ENCODE peak calls at places on chromosomes 5 and 9, in ten cellular contexts. G is stomach, B is left ventricle myocardium inferior, T is A549, K is endothelial cell of umbilical vein, J is tibial nerve, O is cardiac muscle cell, E is mammary epithelial cell, H is MM.1S, L is PC-9. N is an unnamed sample.

GRCh38 chr5:67361932-67362729 is 165.5 kb upstream of the CD180 start:
- DNase-seq in G (no peak), B (no peak), T (no peak), K (peak), J (no peak), O (no peak), E (peak), H (no peak), L (no peak), N (peak)

GRCh38 chr9:16619341-16619740 is 251.1 kb downstream of the BNC2 start:
- DNase-seq in G (no peak), B (no peak), T (no peak), K (peak), J (no peak), O (no peak), E (no peak), H (no peak), L (no peak), N (no peak)

GRCh38 chr5:139633295-139634027 is 14.7 kb upstream of the CXXC5 start:
- DNase-seq in G (peak), B (no peak), T (peak), K (peak), J (no peak), O (peak), E (peak), H (peak), L (peak), N (no peak)

GRCh38 chr5:154196955-154197652 is 6.6 kb downstream of the GALNT10 start:
- DNase-seq in G (no peak), B (no peak), T (peak), K (peak), J (no peak), O (peak), E (no peak), H (peak), L (no peak), N (peak)

GRCh38 chr5:76682395-76682794 is 33.5 kb upstream of the F2R start:
- DNase-seq in G (no peak), B (no peak), T (no peak), K (no peak), J (no peak), O (no peak), E (no peak), H (no peak), L (no peak), N (no peak)

GRCh38 chr9:34384368-34385165 is 7.9 kb upstream of the MYORG start:
- DNase-seq in G (no peak), B (no peak), T (no peak), K (no peak), J (no peak), O (no peak), E (no peak), H (no peak), L (no peak), N (no peak)

GRCh38 chr5:67248703-67249589 is 52.3 kb upstream of the CD180 start:
- DNase-seq in G (no peak), B (no peak), T (no peak), K (peak), J (no peak), O (no peak), E (peak), H (no peak), L (no peak), N (no peak)

GRCh38 chr5:132485641-132486317 is 4.8 kb downstream of the IRF1 start:
- DNase-seq in G (peak), B (no peak), T (no peak), K (no peak), J (no peak), O (no peak), E (no peak), H (no peak), L (no peak), N (no peak)

GRCh38 chr5:72453260-72453775 is 53.9 kb downstream of the ZNF366 start:
- DNase-seq in G (no peak), B (no peak), T (no peak), K (no peak), J (no peak), O (no peak), E (no peak), H (no peak), L (no peak), N (no peak)

GRCh38 chr5:134003957-134004625 is 684 bp downstream of the VDAC1 start:
- DNase-seq in G (peak), B (peak), T (peak), K (peak), J (no peak), O (peak), E (peak), H (peak), L (no peak), N (peak)

GRCh38 chr5:135341021-135341666 is 57.9 kb downstream of the MACROH2A1 start:
- DNase-seq in G (no peak), B (no peak), T (no peak), K (no peak), J (no peak), O (no peak), E (no peak), H (no peak), L (no peak), N (no peak)

GRCh38 chr5:179716286-179716685 is 16.3 kb upstream of the MAML1 start:
- DNase-seq in G (no peak), B (no peak), T (no peak), K (no peak), J (no peak), O (no peak), E (no peak), H (no peak), L (no peak), N (peak)

GRCh38 chr9:114334490-114334889 is 4.8 kb downstream of the ORM2 start:
- DNase-seq in G (no peak), B (no peak), T (no peak), K (no peak), J (no peak), O (no peak), E (no peak), H (no peak), L (no peak), N (no peak)

GRCh38 chr5:168328804-168329203 is 37.4 kb downstream of the WWC1 start:
- DNase-seq in G (peak), B (no peak), T (peak), K (no peak), J (no peak), O (peak), E (no peak), H (peak), L (no peak), N (no peak)

GRCh38 chr9:18365651-18366050 is 108.3 kb upstream of the ADAMTSL1 start:
- DNase-seq in G (no peak), B (no peak), T (no peak), K (no peak), J (no peak), O (no peak), E (no peak), H (no peak), L (no peak), N (no peak)

GRCh38 chr9:87529666-87530065 is 32.0 kb downstream of the DAPK1 start:
- DNase-seq in G (no peak), B (no peak), T (no peak), K (no peak), J (no peak), O (no peak), E (no peak), H (no peak), L (peak), N (no peak)

GRCh38 chr5:458547-459353 is 15.8 kb downstream of the EXOC3 start:
- DNase-seq in G (no peak), B (peak), T (no peak), K (peak), J (no peak), O (no peak), E (peak), H (no peak), L (peak), N (no peak)

GRCh38 chr9:35426627-35427026 is 63.3 kb upstream of the RUSC2 start:
- DNase-seq in G (no peak), B (no peak), T (no peak), K (peak), J (no peak), O (no peak), E (peak), H (no peak), L (no peak), N (no peak)

GRCh38 chr9:92468206-92468605 is 14.1 kb downstream of the ASPN start:
- DNase-seq in G (no peak), B (no peak), T (no peak), K (no peak), J (no peak), O (no peak), E (peak), H (no peak), L (no peak), N (no peak)

GRCh38 chr9:88710449-88710848 is 175.5 kb downstream of the NXNL2 start:
- DNase-seq in G (no peak), B (no peak), T (no peak), K (no peak), J (no peak), O (no peak), E (no peak), H (no peak), L (no peak), N (no peak)

GRCh38 chr5:41526699-41527098 is 16.3 kb upstream of the PLCXD3 start:
- DNase-seq in G (no peak), B (no peak), T (no peak), K (no peak), J (no peak), O (no peak), E (no peak), H (no peak), L (no peak), N (no peak)

GRCh38 chr9:94623253-94623652 is 16.1 kb downstream of the FBP1 start:
- DNase-seq in G (peak), B (no peak), T (peak), K (no peak), J (no peak), O (peak), E (no peak), H (peak), L (no peak), N (no peak)

GRCh38 chr9:34233691-34234090 is 54.8 kb downstream of the UBAP1 start:
- DNase-seq in G (no peak), B (no peak), T (no peak), K (no peak), J (no peak), O (no peak), E (no peak), H (no peak), L (no peak), N (no peak)

GRCh38 chr9:68747043-68747533 is 42.0 kb downstream of the PIP5K1B start:
- DNase-seq in G (no peak), B (no peak), T (no peak), K (no peak), J (no peak), O (peak), E (peak), H (no peak), L (no peak), N (no peak)

GRCh38 chr5:5551499-5551898 is 129.0 kb downstream of the ICE1 start:
- DNase-seq in G (no peak), B (no peak), T (no peak), K (no peak), J (no peak), O (no peak), E (no peak), H (no peak), L (no peak), N (no peak)

GRCh38 chr9:77521091-77521490 is 127.0 kb downstream of the GNA14 start:
- DNase-seq in G (no peak), B (peak), T (no peak), K (no peak), J (no peak), O (no peak), E (no peak), H (no peak), L (no peak), N (no peak)

GRCh38 chr9:37290881-37291485 is 131.5 kb upstream of the GRHPR start:
- DNase-seq in G (no peak), B (no peak), T (peak), K (peak), J (no peak), O (no peak), E (peak), H (no peak), L (no peak), N (peak)

GRCh38 chr5:142327111-142327842 is 2.5 kb upstream of the SPRY4 start:
- DNase-seq in G (no peak), B (no peak), T (no peak), K (no peak), J (no peak), O (no peak), E (peak), H (no peak), L (no peak), N (peak)

GRCh38 chr5:98769256-98770157 is 4.0 kb upstream of the RGMB start:
- DNase-seq in G (peak), B (peak), T (peak), K (peak), J (no peak), O (peak), E (no peak), H (no peak), L (peak), N (peak)

GRCh38 chr9:93713716-93714115 is 137.3 kb downstream of the PHF2 start:
- DNase-seq in G (no peak), B (no peak), T (no peak), K (no peak), J (no peak), O (no peak), E (peak), H (no peak), L (no peak), N (no peak)

GRCh38 chr9:33167949-33168535 is 906 bp upstream of the B4GALT1 start:
- DNase-seq in G (no peak), B (no peak), T (no peak), K (no peak), J (no peak), O (peak), E (no peak), H (peak), L (no peak), N (no peak)

GRCh38 chr5:142561486-142562097 is 124.3 kb downstream of the FGF1 start:
- DNase-seq in G (no peak), B (no peak), T (no peak), K (no peak), J (no peak), O (no peak), E (no peak), H (no peak), L (no peak), N (no peak)

GRCh38 chr9:114198249-114199040 is 43.1 kb downstream of the COL27A1 start:
- DNase-seq in G (no peak), B (no peak), T (no peak), K (no peak), J (no peak), O (no peak), E (no peak), H (no peak), L (no peak), N (no peak)

GRCh38 chr9:98657897-98658296 is 50.8 kb downstream of the GABBR2 start:
- DNase-seq in G (no peak), B (no peak), T (no peak), K (no peak), J (no peak), O (no peak), E (peak), H (no peak), L (no peak), N (no peak)

GRCh38 chr9:112863214-112863613 is 27.5 kb downstream of the SLC46A2 start:
- DNase-seq in G (no peak), B (peak), T (no peak), K (no peak), J (no peak), O (no peak), E (no peak), H (no peak), L (no peak), N (no peak)

GRCh38 chr9:41229408-41230401 is 40.6 kb upstream of the ZNG1F start:
- DNase-seq in G (no peak), B (no peak), T (peak), K (peak), J (no peak), O (no peak), E (peak), H (no peak), L (no peak), N (no peak)

GRCh38 chr5:134450374-134450773 is 38.7 kb upstream of the CDKN2AIPNL start:
- DNase-seq in G (no peak), B (no peak), T (no peak), K (no peak), J (no peak), O (no peak), E (no peak), H (no peak), L (no peak), N (no peak)

GRCh38 chr5:136963521-136963920 is 535.6 kb downstream of the SPOCK1 start:
- DNase-seq in G (no peak), B (no peak), T (no peak), K (no peak), J (no peak), O (no peak), E (peak), H (no peak), L (no peak), N (no peak)

GRCh38 chr9:127033784-127034183 is 88.7 kb downstream of the ANGPTL2 start:
- DNase-seq in G (no peak), B (no peak), T (no peak), K (no peak), J (no peak), O (no peak), E (no peak), H (no peak), L (no peak), N (peak)

GRCh38 chr9:127036437-127036836 is 86.0 kb downstream of the ANGPTL2 start:
- DNase-seq in G (no peak), B (no peak), T (no peak), K (no peak), J (no peak), O (no peak), E (no peak), H (no peak), L (no peak), N (no peak)

GRCh38 chr9:127035948-127036347 is 86.5 kb downstream of the ANGPTL2 start:
- DNase-seq in G (no peak), B (peak), T (no peak), K (peak), J (peak), O (no peak), E (no peak), H (no peak), L (no peak), N (no peak)

GRCh38 chr9:127034691-127035090 is 87.7 kb downstream of the ANGPTL2 start:
- DNase-seq in G (no peak), B (no peak), T (no peak), K (no peak), J (no peak), O (no peak), E (no peak), H (no peak), L (no peak), N (no peak)

GRCh38 chr9:127035423-127035822 is 87.0 kb downstream of the ANGPTL2 start:
- DNase-seq in G (no peak), B (peak), T (no peak), K (no peak), J (peak), O (no peak), E (no peak), H (no peak), L (no peak), N (peak)
- H3K27ac ChIP-seq in G (peak), B (peak), T (no peak), K (no peak), J (peak), O (no peak), E (no peak), H (no peak), L (no peak), N (no peak)

DNA sequence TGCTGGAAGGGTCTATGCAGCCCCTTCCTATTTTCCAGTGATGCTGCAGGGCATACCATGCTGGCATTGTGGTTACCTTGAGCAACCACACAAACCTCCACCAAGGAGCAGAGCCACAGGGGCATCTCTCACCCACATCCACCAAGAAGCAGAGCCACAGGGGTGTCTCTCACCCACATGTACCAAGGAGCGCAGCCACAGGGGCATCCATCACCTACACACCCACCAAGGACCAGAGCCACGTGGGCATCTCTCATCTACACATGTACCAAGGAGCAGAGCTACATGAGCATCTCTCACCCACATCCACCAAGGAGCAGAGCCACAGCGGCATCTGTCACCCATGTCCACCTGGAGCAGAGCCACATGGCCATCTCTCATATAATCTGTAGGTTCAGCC is 8.8 kb upstream of the GM2A start:
- DNase-seq in G (no peak), B (no peak), T (no peak), K (no peak), J (no peak), O (no peak), E (no peak), H (no peak), L (no peak), N (no peak)
- H3K27ac ChIP-seq in G (no peak), B (no peak), T (no peak), K (no peak), J (no peak), O (no peak), E (no peak), H (no peak), L (no peak), N (no peak)

GRCh38 chr9:134420974-134421432 is 94.7 kb downstream of the RXRA start:
- DNase-seq in G (no peak), B (no peak), T (no peak), K (no peak), J (no peak), O (no peak), E (no peak), H (no peak), L (no peak), N (no peak)
- H3K27ac ChIP-seq in G (no peak), B (no peak), T (no peak), K (no peak), J (peak), O (no peak), E (no peak), H (no peak), L (no peak), N (no peak)

GRCh38 chr9:136761545-136761981 is 2.8 kb downstream of the LCN15 start:
- DNase-seq in G (no peak), B (no peak), T (no peak), K (no peak), J (no peak), O (no peak), E (no peak), H (no peak), L (no peak), N (no peak)
- H3K27ac ChIP-seq in G (no peak), B (no peak), T (no peak), K (no peak), J (no peak), O (no peak), E (no peak), H (no peak), L (no peak), N (no peak)

GRCh38 chr9:134353539-134353938 is 27.3 kb downstream of the RXRA start:
- DNase-seq in G (no peak), B (peak), T (no peak), K (no peak), J (no peak), O (no peak), E (no peak), H (no peak), L (no peak), N (no peak)
- H3K27ac ChIP-seq in G (no peak), B (peak), T (no peak), K (no peak), J (no peak), O (no peak), E (no peak), H (no peak), L (peak), N (no peak)

GRCh38 chr5:88823201-88823600 is 59.8 kb downstream of the MEF2C start:
- DNase-seq in G (no peak), B (no peak), T (no peak), K (no peak), J (no peak), O (no peak), E (no peak), H (no peak), L (no peak), N (no peak)
- H3K27ac ChIP-seq in G (no peak), B (peak), T (no peak), K (no peak), J (no peak), O (no peak), E (no peak), H (peak), L (no peak), N (no peak)

GRCh38 chr5:145246379-145246778 is 588.8 kb downstream of the PRELID2 start:
- DNase-seq in G (no peak), B (no peak), T (no peak), K (no peak), J (no peak), O (no peak), E (no peak), H (no peak), L (no peak), N (no peak)
- H3K27ac ChIP-seq in G (no peak), B (no peak), T (no peak), K (peak), J (no peak), O (no peak), E (no peak), H (no peak), L (no peak), N (peak)

DNA sequence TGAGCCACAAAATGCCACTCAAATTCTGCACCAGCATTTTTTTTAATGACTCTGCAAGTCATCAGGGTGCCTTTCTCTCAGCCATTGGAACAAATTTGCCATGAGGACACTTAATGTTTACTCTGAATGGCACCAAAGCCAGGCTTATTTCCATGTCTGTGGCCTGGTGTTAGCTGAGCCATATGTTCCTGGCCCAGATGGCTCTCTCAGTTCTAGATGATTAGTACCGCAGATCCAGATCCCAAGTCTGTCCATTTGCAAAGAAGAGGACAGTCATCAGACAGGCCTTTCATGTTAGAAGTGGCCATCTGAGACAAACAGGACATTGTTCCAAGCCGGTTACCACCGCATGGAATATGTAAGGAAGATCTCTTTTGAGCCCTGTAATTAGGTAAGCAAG is 70.3 kb downstream of the INSYN2B start:
- DNase-seq in G (no peak), B (no peak), T (no peak), K (no peak), J (no peak), O (no peak), E (no peak), H (no peak), L (no peak), N (no peak)
- H3K27ac ChIP-seq in G (no peak), B (no peak), T (no peak), K (no peak), J (no peak), O (no peak), E (no peak), H (no peak), L (no peak), N (no peak)